ENCODE peak calls at places on chromosomes 11 and 22, in six cellular contexts. I is stomach, O is prostate gland, G is A673, A is thoracic aorta, F is heart right ventricle. K is an unnamed sample. For H3K4me1, the result is how much of the 10 kb centered on the place peaks cover.

GRCh38 chr22:45318168-45318557 is 8.4 kb downstream of the FAM118A start:
- DNase-seq in I (peak), O (no peak), G (peak), A (peak), F (peak), K (peak)

GRCh38 chr22:21624120-21624879 is 5.5 kb downstream of the YDJC start:
- DNase-seq in I (no peak), O (peak), G (peak), A (no peak), F (no peak), K (no peak)

GRCh38 chr22:23513705-23514104 is 66.4 kb downstream of the IGLL1 start:
- DNase-seq in I (no peak), O (no peak), G (no peak), A (no peak), F (no peak), K (no peak)

GRCh38 chr22:21632237-21632895 is at the start of gene CCDC116:
- DNase-seq in I (peak), O (no peak), G (peak), A (no peak), F (no peak), K (no peak)

GRCh38 chr11:8839957-8840945 is 70.7 kb upstream of the AKIP1 start:
- DNase-seq in I (peak), O (peak), G (no peak), A (no peak), F (peak), K (peak)

GRCh38 chr22:43222987-43223386 is 36.1 kb upstream of the TTLL12 start:
- DNase-seq in I (no peak), O (no peak), G (no peak), A (no peak), F (no peak), K (no peak)

GRCh38 chr22:37745548-37746365 is 48.9 kb downstream of the TRIOBP start:
- DNase-seq in I (peak), O (peak), G (peak), A (peak), F (peak), K (peak)

GRCh38 chr22:30485362-30485988 is 13.7 kb upstream of the SEC14L3 start:
- DNase-seq in I (peak), O (peak), G (peak), A (no peak), F (peak), K (peak)

GRCh38 chr22:32395107-32395506 is 16.9 kb downstream of the RTCB start:
- DNase-seq in I (no peak), O (no peak), G (no peak), A (no peak), F (no peak), K (no peak)

GRCh38 chr22:28887725-28888459 is 4.5 kb downstream of the ZNRF3 start:
- DNase-seq in I (no peak), O (no peak), G (no peak), A (no peak), F (no peak), K (no peak)

GRCh38 chr22:28884754-28885375 is 1.5 kb downstream of the ZNRF3 start:
- DNase-seq in I (no peak), O (no peak), G (no peak), A (no peak), F (no peak), K (no peak)

GRCh38 chr22:28883657-28883916 is 215 bp downstream of the ZNRF3 start:
- DNase-seq in I (no peak), O (no peak), G (no peak), A (no peak), F (no peak), K (no peak)

GRCh38 chr22:28883917-28884753 is 763 bp downstream of the ZNRF3 start:
- DNase-seq in I (peak), O (peak), G (peak), A (no peak), F (peak), K (no peak)

GRCh38 chr22:28885939-28886338 is 2.6 kb downstream of the ZNRF3 start:
- DNase-seq in I (peak), O (peak), G (no peak), A (no peak), F (no peak), K (peak)
- H3K4me1 ChIP-seq in I (half or more), O (under half), G (under half), A (under half), F (under half), K (under half)

GRCh38 chr11:65017927-65018326 is 4.0 kb downstream of the ARL2 start:
- DNase-seq in I (no peak), O (no peak), G (no peak), A (no peak), F (no peak), K (no peak)

GRCh38 chr11:65019824-65020223 is 5.9 kb downstream of the ARL2 start:
- DNase-seq in I (no peak), O (no peak), G (no peak), A (no peak), F (no peak), K (no peak)

GRCh38 chr11:65021003-65021402 is 6.2 kb upstream of the SNX15 start:
- DNase-seq in I (no peak), O (no peak), G (no peak), A (no peak), F (no peak), K (no peak)

GRCh38 chr11:65016705-65017104 is 2.7 kb downstream of the ARL2 start:
- DNase-seq in I (no peak), O (no peak), G (no peak), A (no peak), F (no peak), K (no peak)

DNA sequence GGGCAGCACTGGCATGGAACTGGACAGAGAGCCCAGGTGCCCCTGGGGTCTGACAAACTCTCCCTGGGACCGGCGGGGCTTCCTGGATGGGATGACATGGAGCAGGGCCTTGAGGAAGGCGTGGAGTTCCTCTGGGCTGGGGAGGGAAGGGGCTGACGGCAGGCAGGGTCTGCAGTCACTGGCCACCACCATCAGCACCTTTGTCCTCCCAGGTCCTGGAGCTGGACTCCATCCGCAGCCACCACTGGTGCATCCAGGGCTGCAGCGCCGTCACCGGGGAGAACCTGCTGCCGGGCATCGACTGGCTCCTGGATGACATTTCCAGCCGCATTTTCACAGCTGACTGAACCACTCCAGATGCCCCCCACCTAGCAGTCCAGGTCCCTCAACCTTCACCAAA is 5.7 kb upstream of the SNX15 start:
- DNase-seq in I (no peak), O (no peak), G (no peak), A (no peak), F (no peak), K (no peak)
- H3K4me3 ChIP-seq in I (no peak), O (no peak), G (no peak), A (no peak), F (no peak), K (no peak)

GRCh38 chr11:43685483-43685882 is 4.9 kb downstream of the HSD17B12 start:
- DNase-seq in I (no peak), O (no peak), G (peak), A (no peak), F (no peak), K (no peak)
- H3K27ac ChIP-seq in I (no peak), O (no peak), G (no peak), A (no peak), F (no peak), K (no peak)

GRCh38 chr11:59264736-59265135 is 52.0 kb upstream of the MPEG1 start:
- DNase-seq in I (no peak), O (no peak), G (no peak), A (no peak), F (no peak), K (no peak)

GRCh38 chr11:59265735-59266134 is 53.0 kb upstream of the MPEG1 start:
- DNase-seq in I (no peak), O (no peak), G (no peak), A (no peak), F (no peak), K (no peak)

GRCh38 chr11:59267738-59268475 is 55.2 kb upstream of the MPEG1 start:
- DNase-seq in I (no peak), O (no peak), G (no peak), A (no peak), F (no peak), K (no peak)

GRCh38 chr11:59266491-59266890 is 53.8 kb upstream of the MPEG1 start:
- DNase-seq in I (no peak), O (no peak), G (no peak), A (no peak), F (no peak), K (no peak)

GRCh38 chr11:59267196-59267595 is 54.5 kb upstream of the MPEG1 start:
- DNase-seq in I (no peak), O (no peak), G (no peak), A (no peak), F (no peak), K (no peak)
- H3K4me1 ChIP-seq in I (under half), O (under half), G (under half), A (under half), F (under half), K (under half)

DNA sequence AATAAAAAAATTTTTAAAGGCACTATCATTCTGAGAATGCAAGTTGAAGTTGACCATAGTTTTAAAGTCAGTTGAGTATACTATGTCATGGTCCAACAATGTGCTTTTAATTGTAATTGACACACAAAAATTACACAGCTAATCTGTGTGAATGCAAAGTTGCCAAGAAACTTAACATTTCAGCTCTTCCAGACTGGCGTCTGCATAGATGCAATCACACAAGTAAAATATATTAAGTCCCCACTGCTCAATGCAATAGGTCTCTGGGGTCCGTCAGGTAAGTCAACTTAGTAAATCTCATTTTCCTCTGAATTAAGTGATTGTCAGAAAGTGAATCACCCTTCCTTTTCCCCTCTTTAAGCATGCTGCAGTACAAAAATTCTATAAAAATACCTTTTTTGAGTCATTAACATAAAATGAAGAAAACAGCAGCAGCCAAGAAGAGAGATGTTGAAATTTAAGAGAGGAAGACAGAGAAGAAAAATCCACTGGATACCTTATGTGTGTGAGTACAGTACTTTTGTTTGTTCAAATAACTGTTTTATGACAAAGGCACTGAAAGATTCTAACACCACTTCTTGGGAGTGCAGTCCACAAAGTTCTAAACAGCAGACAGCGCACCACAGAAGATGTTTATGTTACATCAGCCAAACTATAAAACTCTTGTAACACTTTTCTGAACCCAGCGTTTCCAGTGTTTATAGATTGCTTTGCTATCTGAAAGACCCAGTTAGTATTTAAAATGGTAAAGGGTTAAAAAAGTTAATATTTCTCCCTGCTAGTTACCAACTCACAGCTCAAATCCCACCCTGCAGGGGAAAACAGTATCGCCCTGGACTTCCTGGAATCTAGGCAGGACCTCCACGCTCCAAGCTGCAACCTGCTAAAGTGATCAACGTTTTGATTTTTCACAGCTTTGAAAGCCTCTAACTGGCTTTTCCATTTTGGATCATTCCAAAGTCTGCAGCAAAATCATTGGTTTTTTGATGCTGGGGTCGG is 4.9 kb downstream of the FZD4 start:
- DNase-seq in I (no peak), O (no peak), G (no peak), A (no peak), F (no peak), K (no peak)
- H3K4me3 ChIP-seq in I (no peak), O (no peak), G (peak), A (peak), F (no peak), K (no peak)

DNA sequence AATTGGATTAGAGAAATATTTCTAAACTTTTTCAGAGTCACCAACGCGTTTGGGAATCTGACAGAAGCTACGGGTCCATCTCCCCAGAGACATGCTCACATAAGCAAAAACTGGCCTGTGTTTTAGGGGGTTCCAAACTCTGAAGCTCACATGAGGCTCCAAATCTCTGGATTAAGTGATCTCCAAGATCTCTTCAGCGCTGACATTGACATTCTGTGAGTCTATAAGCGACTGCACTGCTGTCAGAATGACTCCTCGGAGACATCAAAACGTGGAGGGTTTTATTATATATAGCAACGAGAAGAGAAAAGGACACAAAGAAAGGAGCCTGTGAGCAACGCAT is 642 bp upstream of the SIK2 start:
- DNase-seq in I (no peak), O (no peak), G (no peak), A (no peak), F (no peak), K (no peak)
- H3K27ac ChIP-seq in I (peak), O (peak), G (peak), A (peak), F (peak), K (no peak)

GRCh38 chr11:131666006-131666405 is 295.6 kb downstream of the NTM start:
- DNase-seq in I (no peak), O (no peak), G (no peak), A (no peak), F (no peak), K (no peak)

GRCh38 chr11:131663403-131664200 is 293.2 kb downstream of the NTM start:
- DNase-seq in I (no peak), O (no peak), G (no peak), A (no peak), F (no peak), K (no peak)

GRCh38 chr11:131665344-131665968 is 295.0 kb downstream of the NTM start:
- DNase-seq in I (no peak), O (no peak), G (no peak), A (no peak), F (no peak), K (no peak)

GRCh38 chr11:131664811-131665210 is 294.4 kb downstream of the NTM start:
- DNase-seq in I (peak), O (no peak), G (no peak), A (no peak), F (no peak), K (no peak)

GRCh38 chr11:131664246-131664645 is 293.8 kb downstream of the NTM start:
- DNase-seq in I (no peak), O (no peak), G (no peak), A (no peak), F (no peak), K (no peak)
- H3K4me1 ChIP-seq in I (under half), O (under half), G (under half), A (under half), F (under half), K (under half)

K was measured in small intestine.